ENCODE peak calls at places on chromosomes 6 and 20, in six cellular contexts. M is Panc1, B is breast epithelium, I is GM23338, Z is endothelial cell of umbilical vein, J is GM12878. L is an unnamed sample.

GRCh38 chr6:10418862-10419748 is 4.2 kb upstream of the TFAP2A start:
- DNase-seq in M (no peak), B (peak; percentile 87), I (peak; percentile 95), Z (no peak), J (no peak), L (no peak)

GRCh38 chr20:19699132-19699971 is 58.7 kb upstream of the RIN2 start:
- DNase-seq in M (no peak), B (no peak), I (no peak), Z (peak; percentile 75), J (no peak), L (no peak)

GRCh38 chr20:555933-556332 is 12.3 kb upstream of the CSNK2A1 start:
- DNase-seq in M (no peak), B (no peak), I (no peak), Z (no peak), J (no peak), L (no peak)

GRCh38 chr6:140581601-140582000 is 1207.2 kb upstream of the CITED2 start:
- DNase-seq in M (no peak), B (no peak), I (no peak), Z (no peak), J (no peak), L (no peak)

GRCh38 chr6:45658958-45659357 is 281.2 kb upstream of the SUPT3H start:
- DNase-seq in M (no peak), B (no peak), I (no peak), Z (no peak), J (no peak), L (no peak)

GRCh38 chr6:32941412-32941784 is 570 bp upstream of the HLA-DMB start:
- DNase-seq in M (no peak), B (no peak), I (no peak), Z (peak; percentile 68), J (peak; percentile 95), L (no peak)

GRCh38 chr20:38110525-38111178 is 54.4 kb downstream of the TGM2 start:
- DNase-seq in M (no peak), B (peak; percentile 9), I (no peak), Z (no peak), J (no peak), L (no peak)

GRCh38 chr6:85920782-85921181 is 278.1 kb upstream of the SYNCRIP start:
- DNase-seq in M (no peak), B (peak; percentile 32), I (no peak), Z (no peak), J (no peak), L (no peak)

GRCh38 chr6:130434174-130434873 is 68.5 kb downstream of the TMEM200A start:
- DNase-seq in M (no peak), B (no peak), I (no peak), Z (no peak), J (no peak), L (no peak)

GRCh38 chr6:1527098-1527497 is 82.6 kb upstream of the FOXC1 start:
- DNase-seq in M (no peak), B (peak; percentile 80), I (peak; percentile 70), Z (no peak), J (no peak), L (no peak)

GRCh38 chr6:7489376-7489775 is 52.1 kb upstream of the DSP start:
- DNase-seq in M (no peak), B (no peak), I (no peak), Z (no peak), J (no peak), L (no peak)

GRCh38 chr6:123529058-123529457 is 107.7 kb downstream of the TRDN start:
- DNase-seq in M (no peak), B (no peak), I (no peak), Z (no peak), J (no peak), L (no peak)

GRCh38 chr6:4612636-4613171 is 163.5 kb upstream of the CDYL start:
- DNase-seq in M (no peak), B (no peak), I (no peak), Z (no peak), J (no peak), L (peak; percentile 70)

GRCh38 chr6:148221580-148221979 is 121.1 kb upstream of the SASH1 start:
- DNase-seq in M (no peak), B (no peak), I (peak; percentile 27), Z (no peak), J (no peak), L (no peak)

GRCh38 chr6:43900560-43901329 is 130.7 kb downstream of the VEGFA start:
- DNase-seq in M (no peak), B (no peak), I (no peak), Z (no peak), J (no peak), L (no peak)

GRCh38 chr6:131400782-131401496 is 172.1 kb upstream of the ARG1 start:
- DNase-seq in M (no peak), B (no peak), I (no peak), Z (no peak), J (no peak), L (no peak)

GRCh38 chr6:95094751-95095150 is 482.6 kb upstream of the MANEA start:
- DNase-seq in M (peak; percentile 48), B (no peak), I (no peak), Z (peak; percentile 6), J (no peak), L (no peak)

GRCh38 chr20:13286052-13286451 is 65.0 kb downstream of the ISM1 start:
- DNase-seq in M (no peak), B (no peak), I (no peak), Z (no peak), J (no peak), L (no peak)
- TF ChIP-seq POLR2AphosphoS5 in M (no peak), B (no peak), I (no peak), Z (no peak), J (no peak), L (no peak)

GRCh38 chr6:167702241-167702827 is 124.4 kb upstream of the AFDN start:
- DNase-seq in M (no peak), B (no peak), I (no peak), Z (no peak), J (no peak), L (no peak)
- H3K27ac ChIP-seq in M (no peak overlapping the region), B (no peak overlapping the region), I (no peak overlapping the region), Z (no peak overlapping the region), J (no peak overlapping the region), L (no peak overlapping the region)

GRCh38 chr6:2938632-2939083 is 32.7 kb downstream of the SERPINB6 start:
- DNase-seq in M (no peak), B (peak; percentile 3), I (peak; percentile 60), Z (no peak), J (no peak), L (no peak)
- H3K4me1 ChIP-seq in M (no peaks in the 10 kb centered on the region), B (no peaks in the 10 kb centered on the region), I (peaks cover 10% of the 10 kb centered on the region), Z (peaks cover 12% of the 10 kb centered on the region), J (peaks cover 36% of the 10 kb centered on the region), L (no peaks in the 10 kb centered on the region)

DNA sequence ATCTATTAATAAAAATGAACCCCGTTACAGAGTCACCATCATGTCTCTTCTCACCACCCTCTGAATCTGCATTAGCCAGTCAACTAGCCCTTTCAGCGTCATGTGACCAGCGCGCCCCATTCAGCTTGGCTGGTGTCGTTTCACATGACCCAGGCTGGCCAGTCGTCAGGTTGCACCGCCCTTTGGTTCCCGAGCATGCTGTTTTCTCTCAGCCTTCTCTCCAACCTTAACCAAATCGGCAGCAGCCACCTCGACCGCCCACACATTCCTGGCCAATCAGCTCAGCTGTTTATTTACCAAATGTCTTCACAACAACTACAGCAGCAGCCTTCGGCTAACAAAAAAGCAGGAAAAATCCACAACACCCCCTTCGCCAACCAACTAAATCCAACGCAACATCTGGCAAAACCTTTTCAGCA is 5.6 kb downstream of the SRSF3 start:
- DNase-seq in M (no peak), B (peak; percentile 40), I (peak; percentile 78), Z (no peak), J (no peak), L (peak; percentile 71)
- TF ChIP-seq POLR2AphosphoS5 in M (no peak), B (no peak), I (peak; percentile 51), Z (no peak), J (peak; percentile 66), L (no peak)

GRCh38 chr6:113432729-113433505 is 424.2 kb upstream of the MARCKS start:
- DNase-seq in M (no peak), B (no peak), I (no peak), Z (no peak), J (no peak), L (no peak)

GRCh38 chr6:113434641-113435040 is 422.5 kb upstream of the MARCKS start:
- DNase-seq in M (no peak), B (no peak), I (no peak), Z (peak; percentile 38), J (no peak), L (no peak)

GRCh38 chr6:113437571-113437970 is 419.6 kb upstream of the MARCKS start:
- DNase-seq in M (no peak), B (no peak), I (no peak), Z (no peak), J (no peak), L (no peak)

GRCh38 chr6:113428702-113429101 is 428.4 kb upstream of the MARCKS start:
- DNase-seq in M (no peak), B (no peak), I (no peak), Z (no peak), J (no peak), L (no peak)

GRCh38 chr6:113433506-113433991 is 423.6 kb upstream of the MARCKS start:
- DNase-seq in M (no peak), B (peak; percentile 84), I (no peak), Z (no peak), J (no peak), L (peak; percentile 84)
- H3K27ac ChIP-seq in M (no peak overlapping the region), B (peak overlapping the region; percentile 78), I (no peak overlapping the region), Z (no peak overlapping the region), J (no peak overlapping the region), L (peak overlapping the region; percentile 51)

GRCh38 chr6:137871299-137871698 is 4.2 kb downstream of the TNFAIP3 start:
- DNase-seq in M (no peak), B (no peak), I (no peak), Z (no peak), J (no peak), L (no peak)

GRCh38 chr6:137872071-137872470 is 5.0 kb downstream of the TNFAIP3 start:
- DNase-seq in M (no peak), B (no peak), I (no peak), Z (peak; percentile 88), J (no peak), L (no peak)

GRCh38 chr6:137869781-137870180 is 2.7 kb downstream of the TNFAIP3 start:
- DNase-seq in M (no peak), B (no peak), I (no peak), Z (no peak), J (no peak), L (no peak)

GRCh38 chr6:137870286-137870685 is 3.2 kb downstream of the TNFAIP3 start:
- DNase-seq in M (no peak), B (no peak), I (no peak), Z (no peak), J (no peak), L (no peak)

GRCh38 chr6:137870744-137871247 is 3.7 kb downstream of the TNFAIP3 start:
- DNase-seq in M (no peak), B (no peak), I (peak; percentile 28), Z (no peak), J (no peak), L (no peak)
- H3K4me1 ChIP-seq in M (peaks cover 35% of the 10 kb centered on the region), B (no peaks in the 10 kb centered on the region), I (peaks cover 11% of the 10 kb centered on the region), Z (peaks cover 47% of the 10 kb centered on the region), J (peaks cover 5% of the 10 kb centered on the region), L (peaks cover 65% of the 10 kb centered on the region)

DNA sequence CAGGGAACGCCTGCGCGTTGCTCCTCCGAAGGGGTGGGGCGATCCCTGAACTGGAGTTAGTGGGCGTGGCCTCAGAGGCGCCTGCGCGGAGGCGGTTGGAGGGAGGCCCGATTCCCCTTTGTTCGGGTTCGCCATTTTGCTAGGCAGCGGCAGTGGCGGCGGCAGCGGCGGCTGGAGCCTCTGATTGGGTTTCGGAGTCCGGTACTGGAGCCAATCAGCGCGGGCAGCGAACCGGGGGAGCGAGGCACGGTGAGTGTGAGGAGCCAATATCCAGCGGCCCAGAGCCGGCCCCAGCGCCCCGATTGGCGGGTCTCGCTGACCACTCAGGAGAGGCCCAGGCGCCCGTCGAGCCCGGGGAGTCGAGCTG is at the start of gene NFYA:
- DNase-seq in M (no peak), B (no peak), I (peak; percentile 99), Z (peak; percentile 100), J (no peak), L (no peak)
- TF ChIP-seq POLR2AphosphoS5 in M (no peak), B (peak; percentile 3), I (peak; percentile 72), Z (no peak), J (no peak), L (peak; percentile 84)

L was measured in sigmoid colon.